ENCODE peak calls at places on chromosome 14, in six cellular contexts. Z is sigmoid colon, R is psoas muscle, U is AG09309, S is brain microvascular endothelial cell, A is stomach. X is an unnamed sample.

GRCh38 chr14:103085106-103086091 is 1.4 kb downstream of the LBHD2 start:
- DNase-seq in Z (no peak), R (peak), U (no peak), S (no peak), A (no peak), X (no peak)

GRCh38 chr14:55532645-55533309 is 47.2 kb upstream of the KTN1 start:
- DNase-seq in Z (no peak), R (no peak), U (no peak), S (no peak), A (no peak), X (no peak)

GRCh38 chr14:78405071-78405856 is 235.1 kb downstream of the NRXN3 start:
- DNase-seq in Z (no peak), R (no peak), U (no peak), S (no peak), A (no peak), X (no peak)

GRCh38 chr14:51302319-51303030 is 62.4 kb downstream of the TMX1 start:
- DNase-seq in Z (no peak), R (no peak), U (no peak), S (no peak), A (no peak), X (peak)

GRCh38 chr14:92456215-92457017 is 57.2 kb upstream of the RIN3 start:
- DNase-seq in Z (peak), R (peak), U (no peak), S (peak), A (peak), X (peak)

GRCh38 chr14:52355016-52355430 is 40.9 kb downstream of the PTGER2 start:
- DNase-seq in Z (no peak), R (no peak), U (peak), S (peak), A (no peak), X (peak)

GRCh38 chr14:23057757-23058653 is 685 bp upstream of the CDH24 start:
- DNase-seq in Z (peak), R (peak), U (no peak), S (peak), A (peak), X (peak)

GRCh38 chr14:53458368-53458814 is 305.3 kb upstream of the DDHD1 start:
- DNase-seq in Z (no peak), R (no peak), U (peak), S (no peak), A (no peak), X (peak)

GRCh38 chr14:31829256-31829923 is 247.7 kb upstream of the ARHGAP5 start:
- DNase-seq in Z (no peak), R (no peak), U (no peak), S (peak), A (no peak), X (peak)

GRCh38 chr14:91349481-91350074 is 68.0 kb downstream of the CCDC88C start:
- DNase-seq in Z (no peak), R (no peak), U (no peak), S (no peak), A (no peak), X (no peak)

GRCh38 chr14:89736866-89737265 is 217.7 kb downstream of the EFCAB11 start:
- DNase-seq in Z (no peak), R (no peak), U (no peak), S (no peak), A (no peak), X (no peak)

GRCh38 chr14:97377550-97377949 is 580.4 kb downstream of the VRK1 start:
- DNase-seq in Z (no peak), R (no peak), U (no peak), S (no peak), A (no peak), X (no peak)

GRCh38 chr14:36207500-36207899 is 31.0 kb upstream of the PTCSC3 start:
- DNase-seq in Z (no peak), R (no peak), U (no peak), S (no peak), A (no peak), X (no peak)

GRCh38 chr14:81801921-81802320 is 268.3 kb upstream of the SEL1L start:
- DNase-seq in Z (no peak), R (no peak), U (no peak), S (no peak), A (no peak), X (no peak)

GRCh38 chr14:101123639-101124525 is 220.4 kb upstream of the RTL1 start:
- DNase-seq in Z (peak), R (peak), U (no peak), S (no peak), A (peak), X (no peak)

GRCh38 chr14:104441275-104442106 is 138.1 kb upstream of the C14orf180 start:
- DNase-seq in Z (peak), R (no peak), U (no peak), S (no peak), A (no peak), X (no peak)

GRCh38 chr14:72745991-72746980 is 147.6 kb downstream of the DPF3 start:
- DNase-seq in Z (no peak), R (peak), U (peak), S (peak), A (peak), X (peak)

GRCh38 chr14:101962503-101962874 is 1.9 kb upstream of the DYNC1H1 start:
- DNase-seq in Z (peak), R (peak), U (peak), S (peak), A (peak), X (peak)

GRCh38 chr14:56482306-56482705 is 97.3 kb upstream of the TMEM260 start:
- DNase-seq in Z (no peak), R (no peak), U (no peak), S (peak), A (no peak), X (no peak)

GRCh38 chr14:104169005-104169764 is 30.8 kb downstream of the KIF26A start:
- DNase-seq in Z (no peak), R (no peak), U (no peak), S (no peak), A (no peak), X (no peak)

GRCh38 chr14:35877276-35877675 is 51.1 kb downstream of the BRMS1L start:
- DNase-seq in Z (no peak), R (no peak), U (no peak), S (peak), A (no peak), X (no peak)

GRCh38 chr14:26522985-26523384 is 74.8 kb downstream of the NOVA1 start:
- DNase-seq in Z (no peak), R (no peak), U (no peak), S (no peak), A (no peak), X (peak)

GRCh38 chr14:30681752-30682355 is 59.7 kb downstream of the SCFD1 start:
- DNase-seq in Z (no peak), R (no peak), U (no peak), S (peak), A (no peak), X (peak)

GRCh38 chr14:80522936-80523335 is 311.6 kb upstream of the DIO2 start:
- DNase-seq in Z (no peak), R (no peak), U (no peak), S (no peak), A (no peak), X (no peak)

GRCh38 chr14:79056879-79057278 is 886.7 kb downstream of the NRXN3 start:
- DNase-seq in Z (no peak), R (no peak), U (no peak), S (peak), A (no peak), X (peak)

GRCh38 chr14:51351997-51352396 is 112.0 kb downstream of the TMX1 start:
- DNase-seq in Z (no peak), R (no peak), U (no peak), S (no peak), A (no peak), X (no peak)

GRCh38 chr14:53638966-53639365 is 317.7 kb downstream of the BMP4 start:
- DNase-seq in Z (no peak), R (no peak), U (no peak), S (no peak), A (no peak), X (peak)

GRCh38 chr14:89720741-89721315 is 233.7 kb downstream of the EFCAB11 start:
- DNase-seq in Z (no peak), R (peak), U (no peak), S (no peak), A (peak), X (no peak)

GRCh38 chr14:34971381-34971780 is 11.4 kb upstream of the SRP54 start:
- DNase-seq in Z (no peak), R (no peak), U (no peak), S (peak), A (no peak), X (no peak)

GRCh38 chr14:45807187-45807586 is 554.2 kb upstream of the MIS18BP1 start:
- DNase-seq in Z (no peak), R (no peak), U (no peak), S (no peak), A (no peak), X (no peak)

GRCh38 chr14:21894003-21894897 is 220.6 kb upstream of the OR4E1 start:
- DNase-seq in Z (no peak), R (no peak), U (no peak), S (no peak), A (peak), X (no peak)
- TF ChIP-seq CTCF in Z (peak), R (no peak), U (no peak), S (peak), A (no peak), X (peak)

GRCh38 chr14:69363055-69363454 is 35.0 kb downstream of the ERH start:
- DNase-seq in Z (no peak), R (peak), U (no peak), S (peak), A (no peak), X (peak)
- TF ChIP-seq CTCF in Z (peak), R (peak), U (peak), S (peak), A (no peak), X (peak)

GRCh38 chr14:106831322-106831720 is 1304.9 kb downstream of the TMEM121 start:
- DNase-seq in Z (no peak), R (no peak), U (no peak), S (no peak), A (no peak), X (no peak)
- TF ChIP-seq CTCF in Z (no peak), R (no peak), U (peak), S (peak), A (no peak), X (peak)

DNA sequence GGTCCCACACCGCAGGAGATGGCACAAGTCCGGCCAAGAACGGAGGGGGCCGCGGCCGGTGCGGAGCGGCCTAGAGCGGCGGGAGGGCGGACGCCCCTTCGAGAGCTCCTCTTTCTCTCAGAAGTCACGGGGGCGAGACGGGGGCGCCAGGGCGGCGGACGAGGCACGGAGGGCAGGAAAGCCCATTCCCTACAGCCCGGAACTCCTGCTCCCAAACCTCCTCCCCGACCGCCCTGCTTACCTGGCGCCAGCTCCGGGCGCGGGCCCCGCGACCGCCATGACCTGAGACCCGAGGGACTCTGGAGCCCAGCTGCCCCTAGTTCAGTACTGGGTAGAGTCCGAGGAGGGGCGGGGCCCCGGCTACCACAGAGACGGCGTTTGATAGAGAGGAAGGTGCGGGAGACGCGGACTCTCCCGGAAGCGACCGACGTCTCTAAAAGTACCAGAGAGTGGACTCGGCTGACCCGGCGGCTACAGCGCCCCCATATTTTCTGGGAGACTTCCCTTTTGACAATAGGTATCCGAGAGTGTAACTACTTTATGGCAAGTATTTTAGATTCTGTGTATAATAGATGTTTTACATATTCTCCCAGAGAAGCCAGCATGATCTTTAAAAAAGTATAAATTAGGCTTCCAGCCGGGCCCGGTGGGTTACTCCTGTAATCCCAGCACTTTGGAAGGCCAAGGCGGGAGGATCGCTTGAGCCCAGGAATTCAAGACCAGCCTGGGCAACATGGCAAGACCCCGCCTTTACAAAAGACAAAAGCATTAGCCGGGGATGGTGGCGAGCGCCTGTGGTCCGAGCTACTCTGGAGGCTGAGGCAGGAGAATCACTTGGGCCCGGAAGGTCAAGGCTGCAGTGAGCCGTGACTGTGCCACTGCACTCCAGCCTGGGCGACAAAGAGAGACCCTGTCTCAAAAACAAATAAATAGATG is at the start of gene ABCD4:
- DNase-seq in Z (peak), R (peak), U (peak), S (peak), A (peak), X (peak)
- TF ChIP-seq CTCF in Z (peak), R (peak), U (peak), S (peak), A (no peak), X (peak)

GRCh38 chr14:99445916-99446315 is 34.7 kb downstream of the SETD3 start:
- DNase-seq in Z (no peak), R (no peak), U (no peak), S (no peak), A (no peak), X (no peak)

GRCh38 chr14:99437706-99438105 is 43.0 kb downstream of the SETD3 start:
- DNase-seq in Z (no peak), R (no peak), U (no peak), S (no peak), A (no peak), X (no peak)

GRCh38 chr14:99440278-99440677 is 40.4 kb downstream of the SETD3 start:
- DNase-seq in Z (no peak), R (no peak), U (no peak), S (no peak), A (no peak), X (no peak)

GRCh38 chr14:99441918-99442317 is 38.7 kb downstream of the SETD3 start:
- DNase-seq in Z (no peak), R (no peak), U (no peak), S (no peak), A (no peak), X (no peak)

GRCh38 chr14:99441157-99441870 is 39.3 kb downstream of the SETD3 start:
- DNase-seq in Z (no peak), R (no peak), U (no peak), S (no peak), A (no peak), X (no peak)
- TF ChIP-seq CTCF in Z (no peak), R (no peak), U (no peak), S (peak), A (no peak), X (peak)

DNA sequence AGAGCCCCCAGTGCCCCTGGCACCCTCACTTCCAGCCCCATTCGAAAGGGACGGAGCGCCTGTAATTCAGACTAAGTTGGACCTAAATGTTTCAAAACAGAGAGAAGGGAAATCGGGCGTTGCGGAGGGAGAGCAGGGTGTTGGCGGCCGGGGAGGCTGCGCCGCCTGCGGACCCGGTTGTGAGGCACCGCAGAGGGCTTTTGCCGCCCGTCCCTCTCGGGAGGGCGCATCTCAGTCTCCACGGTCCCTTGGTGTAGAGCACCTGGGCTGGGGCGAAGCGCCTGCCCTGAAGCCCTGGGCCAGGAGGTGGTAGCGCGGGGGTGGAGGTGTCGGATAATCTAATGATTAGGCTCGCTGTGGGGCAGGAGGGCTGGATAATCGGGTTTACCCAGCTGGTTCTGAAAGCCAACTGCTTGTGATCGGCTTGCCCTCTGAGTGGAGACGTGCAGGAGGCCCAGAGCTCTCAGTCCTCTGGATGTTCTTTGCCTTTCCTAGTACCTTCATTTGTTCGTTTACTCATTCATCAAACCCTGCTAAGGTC is 884 bp downstream of the DAAM1 start:
- DNase-seq in Z (no peak), R (peak), U (no peak), S (peak), A (no peak), X (no peak)
- TF ChIP-seq CTCF in Z (no peak), R (no peak), U (no peak), S (no peak), A (no peak), X (peak)

GRCh38 chr14:61188936-61189808 is 92.0 kb downstream of the TMEM30B start:
- DNase-seq in Z (peak), R (peak), U (no peak), S (peak), A (peak), X (peak)
- TF ChIP-seq CTCF in Z (peak), R (peak), U (peak), S (peak), A (no peak), X (peak)

GRCh38 chr14:66745078-66745477 is 237.1 kb downstream of the GPHN start:
- DNase-seq in Z (no peak), R (no peak), U (no peak), S (no peak), A (no peak), X (no peak)

GRCh38 chr14:66752109-66752508 is 244.2 kb downstream of the GPHN start:
- DNase-seq in Z (no peak), R (no peak), U (no peak), S (no peak), A (no peak), X (no peak)

DNA sequence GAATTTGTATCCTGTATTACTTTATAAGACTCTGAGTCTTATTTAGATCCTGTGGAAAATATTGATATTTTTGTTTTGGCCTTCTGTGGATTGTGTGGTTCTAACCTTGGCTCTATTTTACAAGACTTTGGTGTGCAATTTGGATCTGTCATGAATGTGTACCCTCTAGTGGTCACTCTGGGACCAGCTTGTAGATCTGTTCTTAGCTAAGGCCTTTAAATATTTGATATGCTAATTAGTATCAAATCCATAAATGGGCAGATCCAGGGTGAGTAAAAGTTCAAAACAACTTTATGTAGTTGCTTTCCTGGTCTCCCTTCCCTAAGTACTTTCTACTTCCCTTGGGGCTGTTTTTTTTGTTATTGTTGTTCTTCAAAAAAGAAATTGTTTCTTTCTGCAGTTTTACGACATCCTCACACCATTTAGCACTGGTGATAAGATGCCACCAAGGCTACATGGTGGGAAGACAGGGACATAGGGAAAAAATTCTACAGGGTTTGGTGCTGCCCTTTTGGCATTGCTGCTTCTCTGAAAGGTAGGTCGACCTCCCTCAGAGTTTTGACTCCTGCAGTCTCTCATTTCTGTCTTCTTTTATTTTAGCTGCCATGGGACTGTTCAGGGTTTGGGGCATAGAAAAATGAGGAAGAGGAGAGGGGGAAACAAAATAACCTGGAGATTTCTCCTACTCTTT is 238.5 kb downstream of the GPHN start:
- DNase-seq in Z (no peak), R (no peak), U (peak), S (peak), A (no peak), X (peak)
- TF ChIP-seq CTCF in Z (no peak), R (peak), U (peak), S (peak), A (no peak), X (peak)

GRCh38 chr14:74856366-74856765 is 19.6 kb downstream of the PROX2 start:
- DNase-seq in Z (no peak), R (no peak), U (no peak), S (no peak), A (no peak), X (no peak)
- TF ChIP-seq CTCF in Z (no peak), R (no peak), U (no peak), S (no peak), A (no peak), X (no peak)